ENCODE peak calls at places on chromosomes 5 and 9, in eight cellular contexts. One of them, this sample, is unnamed.

GRCh38 chr9:99073985-99074901 is 30.7 kb upstream of the TGFBR1 start:
- DNase-seq in activated naive CD4-positive, alpha-beta T cell: no peak
- DNase-seq in CD4-positive, CD25-positive, alpha-beta regulatory T cell: no peak
- DNase-seq in iris pigment epithelial cell: no peak
- DNase-seq in GM18507: no peak
- DNase-seq in nucleus accumbens: no peak
- DNase-seq in hepatocyte: no peak
- DNase-seq in endothelial cell: no peak
- DNase-seq in this sample: no peak

GRCh38 chr9:138083873-138084272 is 206.3 kb downstream of the CACNA1B start:
- DNase-seq in activated naive CD4-positive, alpha-beta T cell: no peak
- DNase-seq in iris pigment epithelial cell: no peak
- DNase-seq in endothelial cell: no peak
- DNase-seq in GM18507: no peak
- DNase-seq in hepatocyte: no peak
- DNase-seq in CD4-positive, CD25-positive, alpha-beta regulatory T cell: no peak
- DNase-seq in nucleus accumbens: no peak
- DNase-seq in this sample: no peak

GRCh38 chr5:1000329-1000728 is 8.3 kb upstream of the NKD2 start:
- DNase-seq in CD4-positive, CD25-positive, alpha-beta regulatory T cell: no peak
- DNase-seq in endothelial cell: peak
- DNase-seq in nucleus accumbens: no peak
- DNase-seq in hepatocyte: no peak
- DNase-seq in activated naive CD4-positive, alpha-beta T cell: no peak
- DNase-seq in GM18507: no peak
- DNase-seq in iris pigment epithelial cell: no peak
- DNase-seq in this sample: no peak

GRCh38 chr5:13218518-13218917 is 726.0 kb downstream of the DNAH5 start:
- DNase-seq in endothelial cell: peak
- DNase-seq in GM18507: no peak
- DNase-seq in activated naive CD4-positive, alpha-beta T cell: no peak
- DNase-seq in nucleus accumbens: no peak
- DNase-seq in hepatocyte: peak
- DNase-seq in iris pigment epithelial cell: no peak
- DNase-seq in CD4-positive, CD25-positive, alpha-beta regulatory T cell: no peak
- DNase-seq in this sample: no peak

GRCh38 chr5:176806137-176806536 is 4.2 kb upstream of the UNC5A start:
- DNase-seq in iris pigment epithelial cell: peak
- DNase-seq in CD4-positive, CD25-positive, alpha-beta regulatory T cell: no peak
- DNase-seq in nucleus accumbens: no peak
- DNase-seq in GM18507: no peak
- DNase-seq in activated naive CD4-positive, alpha-beta T cell: no peak
- DNase-seq in hepatocyte: no peak
- DNase-seq in endothelial cell: peak
- DNase-seq in this sample: no peak

GRCh38 chr5:170747851-170748250 is 35.7 kb upstream of the GABRP start:
- DNase-seq in endothelial cell: peak
- DNase-seq in CD4-positive, CD25-positive, alpha-beta regulatory T cell: no peak
- DNase-seq in hepatocyte: no peak
- DNase-seq in iris pigment epithelial cell: no peak
- DNase-seq in nucleus accumbens: no peak
- DNase-seq in GM18507: no peak
- DNase-seq in activated naive CD4-positive, alpha-beta T cell: no peak
- DNase-seq in this sample: no peak

GRCh38 chr9:16985559-16986348 is 115.3 kb upstream of the BNC2 start:
- DNase-seq in GM18507: no peak
- DNase-seq in hepatocyte: no peak
- DNase-seq in endothelial cell: no peak
- DNase-seq in nucleus accumbens: no peak
- DNase-seq in CD4-positive, CD25-positive, alpha-beta regulatory T cell: no peak
- DNase-seq in activated naive CD4-positive, alpha-beta T cell: no peak
- DNase-seq in iris pigment epithelial cell: peak
- DNase-seq in this sample: no peak

GRCh38 chr9:34552606-34552981 is 29.8 kb upstream of the ENHO start:
- DNase-seq in GM18507: no peak
- DNase-seq in nucleus accumbens: no peak
- DNase-seq in CD4-positive, CD25-positive, alpha-beta regulatory T cell: no peak
- DNase-seq in endothelial cell: no peak
- DNase-seq in iris pigment epithelial cell: no peak
- DNase-seq in hepatocyte: no peak
- DNase-seq in activated naive CD4-positive, alpha-beta T cell: no peak
- DNase-seq in this sample: no peak

GRCh38 chr5:32859211-32859641 is 148.1 kb downstream of the NPR3 start:
- DNase-seq in iris pigment epithelial cell: peak
- DNase-seq in hepatocyte: no peak
- DNase-seq in activated naive CD4-positive, alpha-beta T cell: no peak
- DNase-seq in nucleus accumbens: no peak
- DNase-seq in endothelial cell: no peak
- DNase-seq in GM18507: no peak
- DNase-seq in CD4-positive, CD25-positive, alpha-beta regulatory T cell: no peak
- DNase-seq in this sample: no peak

GRCh38 chr9:130172858-130173461 is 756 bp downstream of the NCS1 start:
- DNase-seq in hepatocyte: peak
- DNase-seq in GM18507: no peak
- DNase-seq in iris pigment epithelial cell: peak
- DNase-seq in activated naive CD4-positive, alpha-beta T cell: no peak
- DNase-seq in nucleus accumbens: no peak
- DNase-seq in endothelial cell: no peak
- DNase-seq in CD4-positive, CD25-positive, alpha-beta regulatory T cell: no peak
- DNase-seq in this sample: no peak

GRCh38 chr9:69324549-69325401 is at the start of gene ENTREP1:
- DNase-seq in endothelial cell: peak
- DNase-seq in hepatocyte: peak
- DNase-seq in CD4-positive, CD25-positive, alpha-beta regulatory T cell: no peak
- DNase-seq in GM18507: no peak
- DNase-seq in activated naive CD4-positive, alpha-beta T cell: no peak
- DNase-seq in nucleus accumbens: peak
- DNase-seq in iris pigment epithelial cell: peak
- DNase-seq in this sample: peak

GRCh38 chr5:73826761-73827450 is 200.9 kb downstream of the ARHGEF28 start:
- DNase-seq in hepatocyte: peak
- DNase-seq in endothelial cell: no peak
- DNase-seq in nucleus accumbens: no peak
- DNase-seq in activated naive CD4-positive, alpha-beta T cell: no peak
- DNase-seq in GM18507: no peak
- DNase-seq in CD4-positive, CD25-positive, alpha-beta regulatory T cell: no peak
- DNase-seq in iris pigment epithelial cell: peak
- DNase-seq in this sample: no peak

GRCh38 chr5:31197183-31197582 is 3.7 kb downstream of the CDH6 start:
- DNase-seq in nucleus accumbens: no peak
- DNase-seq in GM18507: no peak
- DNase-seq in hepatocyte: no peak
- DNase-seq in iris pigment epithelial cell: peak
- DNase-seq in activated naive CD4-positive, alpha-beta T cell: no peak
- DNase-seq in CD4-positive, CD25-positive, alpha-beta regulatory T cell: no peak
- DNase-seq in endothelial cell: no peak
- DNase-seq in this sample: no peak

GRCh38 chr5:158928405-158928804 is 171.3 kb downstream of the EBF1 start:
- DNase-seq in GM18507: no peak
- DNase-seq in iris pigment epithelial cell: no peak
- DNase-seq in nucleus accumbens: no peak
- DNase-seq in CD4-positive, CD25-positive, alpha-beta regulatory T cell: no peak
- DNase-seq in endothelial cell: no peak
- DNase-seq in activated naive CD4-positive, alpha-beta T cell: no peak
- DNase-seq in hepatocyte: no peak
- DNase-seq in this sample: peak

GRCh38 chr9:21919377-21920362 is 74.5 kb downstream of the CDKN2A start:
- DNase-seq in nucleus accumbens: no peak
- DNase-seq in CD4-positive, CD25-positive, alpha-beta regulatory T cell: peak
- DNase-seq in GM18507: no peak
- DNase-seq in hepatocyte: no peak
- DNase-seq in activated naive CD4-positive, alpha-beta T cell: no peak
- DNase-seq in endothelial cell: no peak
- DNase-seq in iris pigment epithelial cell: peak
- DNase-seq in this sample: no peak

GRCh38 chr5:31692561-31693221 is 53.8 kb downstream of the PDZD2 start:
- DNase-seq in hepatocyte: no peak
- DNase-seq in nucleus accumbens: peak
- DNase-seq in CD4-positive, CD25-positive, alpha-beta regulatory T cell: no peak
- DNase-seq in endothelial cell: no peak
- DNase-seq in GM18507: no peak
- DNase-seq in activated naive CD4-positive, alpha-beta T cell: no peak
- DNase-seq in iris pigment epithelial cell: no peak
- DNase-seq in this sample: no peak

GRCh38 chr9:93652604-93653592 is 76.5 kb downstream of the PHF2 start:
- DNase-seq in endothelial cell: no peak
- DNase-seq in activated naive CD4-positive, alpha-beta T cell: no peak
- DNase-seq in CD4-positive, CD25-positive, alpha-beta regulatory T cell: no peak
- DNase-seq in iris pigment epithelial cell: no peak
- DNase-seq in hepatocyte: no peak
- DNase-seq in nucleus accumbens: no peak
- DNase-seq in GM18507: no peak
- DNase-seq in this sample: no peak

GRCh38 chr9:15834541-15834940 is 281.7 kb downstream of the CCDC171 start:
- DNase-seq in endothelial cell: no peak
- DNase-seq in iris pigment epithelial cell: peak
- DNase-seq in hepatocyte: peak
- DNase-seq in activated naive CD4-positive, alpha-beta T cell: no peak
- DNase-seq in nucleus accumbens: no peak
- DNase-seq in GM18507: no peak
- DNase-seq in CD4-positive, CD25-positive, alpha-beta regulatory T cell: no peak
- DNase-seq in this sample: peak

GRCh38 chr5:5031665-5032064 is 108.5 kb upstream of the ADAMTS16 start:
- DNase-seq in activated naive CD4-positive, alpha-beta T cell: no peak
- DNase-seq in CD4-positive, CD25-positive, alpha-beta regulatory T cell: no peak
- DNase-seq in hepatocyte: no peak
- DNase-seq in endothelial cell: no peak
- DNase-seq in GM18507: no peak
- DNase-seq in iris pigment epithelial cell: no peak
- DNase-seq in nucleus accumbens: no peak
- DNase-seq in this sample: no peak

GRCh38 chr9:128250839-128251558 is 24.8 kb downstream of the GOLGA2 start:
- DNase-seq in iris pigment epithelial cell: no peak
- DNase-seq in GM18507: no peak
- DNase-seq in activated naive CD4-positive, alpha-beta T cell: no peak
- DNase-seq in nucleus accumbens: no peak
- DNase-seq in CD4-positive, CD25-positive, alpha-beta regulatory T cell: no peak
- DNase-seq in hepatocyte: no peak
- DNase-seq in endothelial cell: no peak
- DNase-seq in this sample: no peak

This sample was measured in NCI-H1436.